ENCODE peak calls at places on chromosomes 3 and 15, in nine cellular contexts. W is suprapubic skin; J is stimulated activated CD8-positive, alpha-beta memory T cell treated with anti-CD3 and anti-CD28 coated beads, Interleukin-2, amount 100 ng/mL, for 1 hour; P is AG04450; Y is SW480; I is hippocampal formation; B is adipocyte; R is A172; F is effector CD4-positive, alpha-beta T cell. S is an unnamed sample.
A peak's percentile ranks its signal among the peaks of the same experiment; 100 is the strongest.

GRCh38 chr3:65713016-65713415 is 325.7 kb downstream of the MAGI1 start:
- DNase-seq in W (no peak), J (no peak), P (peak; percentile 21), Y (no peak), I (peak; percentile 73), B (peak; percentile 84), R (no peak), F (no peak), S (peak; percentile 97)

GRCh38 chr3:107629556-107629955 is 106.8 kb downstream of the BBX start:
- DNase-seq in W (no peak), J (no peak), P (no peak), Y (no peak), I (no peak), B (no peak), R (no peak), F (no peak), S (peak; percentile 51)

GRCh38 chr3:39384665-39385000 is 1.5 kb downstream of the SLC25A38 start:
- DNase-seq in W (no peak), J (no peak), P (no peak), Y (no peak), I (no peak), B (no peak), R (no peak), F (no peak), S (no peak)

GRCh38 chr3:42055291-42055690 is 35.9 kb upstream of the TRAK1 start:
- DNase-seq in W (no peak), J (no peak), P (no peak), Y (no peak), I (no peak), B (peak; percentile 73), R (no peak), F (no peak), S (peak; percentile 97)

GRCh38 chr15:63023351-63023945 is 19.1 kb upstream of the TPM1 start:
- DNase-seq in W (no peak), J (no peak), P (no peak), Y (no peak), I (no peak), B (peak; percentile 91), R (no peak), F (no peak), S (peak; percentile 93)

GRCh38 chr3:27166888-27167287 is 202.3 kb downstream of the NEK10 start:
- DNase-seq in W (no peak), J (no peak), P (peak; percentile 68), Y (no peak), I (peak; percentile 51), B (peak; percentile 97), R (peak; percentile 95), F (no peak), S (peak; percentile 100)

GRCh38 chr15:63395730-63396545 is 14.3 kb upstream of the CA12 start:
- DNase-seq in W (no peak), J (no peak), P (no peak), Y (no peak), I (no peak), B (no peak), R (peak; percentile 18), F (no peak), S (no peak)

GRCh38 chr15:98734472-98735284 is 86.3 kb downstream of the IGF1R start:
- DNase-seq in W (no peak), J (no peak), P (no peak), Y (no peak), I (no peak), B (peak; percentile 43), R (no peak), F (no peak), S (peak; percentile 65)

GRCh38 chr3:132804498-132804897 is 82.3 kb upstream of the NPHP3 start:
- DNase-seq in W (no peak), J (no peak), P (no peak), Y (no peak), I (no peak), B (peak; percentile 79), R (no peak), F (no peak), S (peak; percentile 92)